ENCODE peak calls at places on chromosomes 5 and 9, in six cellular contexts. One of them, this sample, is unnamed.

GRCh38 chr5:176886336-176887251 is 12.6 kb downstream of the HK3 start:
- DNase-seq in T-helper 1 cell: no peak
- DNase-seq in myocyte: no peak
- DNase-seq in mucosa of gallbladder: no peak
- DNase-seq in activated CD8-positive, alpha-beta memory T cell treated with anti-CD3 and anti-CD28 coated beads for 1 hour: no peak
- DNase-seq in T-helper 17 cell: no peak
- DNase-seq in this sample: no peak

GRCh38 chr5:175728316-175728715 is 70.4 kb downstream of the HRH2 start:
- DNase-seq in T-helper 1 cell: no peak
- DNase-seq in myocyte: no peak
- DNase-seq in mucosa of gallbladder: no peak
- DNase-seq in activated CD8-positive, alpha-beta memory T cell treated with anti-CD3 and anti-CD28 coated beads for 1 hour: no peak
- DNase-seq in T-helper 17 cell: no peak
- DNase-seq in this sample: no peak

GRCh38 chr5:71533614-71534013 is 53.5 kb upstream of the MCCC2 start:
- DNase-seq in T-helper 1 cell: no peak
- DNase-seq in myocyte: peak; percentile 45
- DNase-seq in mucosa of gallbladder: no peak
- DNase-seq in activated CD8-positive, alpha-beta memory T cell treated with anti-CD3 and anti-CD28 coated beads for 1 hour: no peak
- DNase-seq in T-helper 17 cell: no peak
- DNase-seq in this sample: no peak

GRCh38 chr9:34993502-34994428 is 4.2 kb downstream of the DNAJB5 start:
- DNase-seq in T-helper 1 cell: no peak
- DNase-seq in myocyte: peak; percentile 99
- DNase-seq in mucosa of gallbladder: peak; percentile 42
- DNase-seq in activated CD8-positive, alpha-beta memory T cell treated with anti-CD3 and anti-CD28 coated beads for 1 hour: no peak
- DNase-seq in T-helper 17 cell: no peak
- DNase-seq in this sample: no peak

GRCh38 chr5:128784726-128785125 is 180.6 kb upstream of the SLC27A6 start:
- DNase-seq in T-helper 1 cell: no peak
- DNase-seq in myocyte: no peak
- DNase-seq in mucosa of gallbladder: no peak
- DNase-seq in activated CD8-positive, alpha-beta memory T cell treated with anti-CD3 and anti-CD28 coated beads for 1 hour: no peak
- DNase-seq in T-helper 17 cell: no peak
- DNase-seq in this sample: no peak

GRCh38 chr5:95809414-95809960 is 13.0 kb downstream of the GLRX start:
- DNase-seq in T-helper 1 cell: no peak
- DNase-seq in myocyte: peak; percentile 50
- DNase-seq in mucosa of gallbladder: no peak
- DNase-seq in activated CD8-positive, alpha-beta memory T cell treated with anti-CD3 and anti-CD28 coated beads for 1 hour: no peak
- DNase-seq in T-helper 17 cell: no peak
- DNase-seq in this sample: no peak

GRCh38 chr5:133360693-133361479 is 251.5 kb downstream of the FSTL4 start:
- DNase-seq in T-helper 1 cell: no peak
- DNase-seq in myocyte: no peak
- DNase-seq in mucosa of gallbladder: no peak
- DNase-seq in activated CD8-positive, alpha-beta memory T cell treated with anti-CD3 and anti-CD28 coated beads for 1 hour: no peak
- DNase-seq in T-helper 17 cell: no peak
- DNase-seq in this sample: no peak

GRCh38 chr9:121445986-121446385 is 53.7 kb downstream of the GGTA1 start:
- DNase-seq in T-helper 1 cell: no peak
- DNase-seq in myocyte: no peak
- DNase-seq in mucosa of gallbladder: no peak
- DNase-seq in activated CD8-positive, alpha-beta memory T cell treated with anti-CD3 and anti-CD28 coated beads for 1 hour: no peak
- DNase-seq in T-helper 17 cell: no peak
- DNase-seq in this sample: no peak